ENCODE peak calls at places on chromosomes 4 and X, in eight cellular contexts. One of them, this sample, is unnamed.

GRCh38 chr4:3241905-3242304 is 7.1 kb upstream of the MSANTD1 start:
- DNase-seq in activated CD4-positive, alpha-beta T cell treated with anti-CD3 and anti-CD28 coated beads for 48 hours: no peak
- DNase-seq in GM12865: no peak
- DNase-seq in mammary epithelial cell: no peak
- DNase-seq in ascending aorta: no peak
- DNase-seq in nephron progenitor cell: no peak
- DNase-seq in right lobe of liver: no peak
- DNase-seq in NCI-H1105: no peak
- DNase-seq in this sample: no peak

GRCh38 chr4:164438321-164438720 is 315.6 kb upstream of the SMIM31 start:
- DNase-seq in activated CD4-positive, alpha-beta T cell treated with anti-CD3 and anti-CD28 coated beads for 48 hours: no peak
- DNase-seq in GM12865: no peak
- DNase-seq in mammary epithelial cell: peak; percentile 66
- DNase-seq in ascending aorta: no peak
- DNase-seq in nephron progenitor cell: no peak
- DNase-seq in right lobe of liver: no peak
- DNase-seq in NCI-H1105: no peak
- DNase-seq in this sample: no peak

GRCh38 chr4:139889194-139889762 is 223.7 kb downstream of the MGST2 start:
- DNase-seq in activated CD4-positive, alpha-beta T cell treated with anti-CD3 and anti-CD28 coated beads for 48 hours: peak; percentile 17
- DNase-seq in GM12865: no peak
- DNase-seq in mammary epithelial cell: peak; percentile 91
- DNase-seq in ascending aorta: no peak
- DNase-seq in nephron progenitor cell: no peak
- DNase-seq in right lobe of liver: no peak
- DNase-seq in NCI-H1105: no peak
- DNase-seq in this sample: no peak

GRCh38 chr4:84767163-84767562 is 184.2 kb downstream of the CDS1 start:
- DNase-seq in activated CD4-positive, alpha-beta T cell treated with anti-CD3 and anti-CD28 coated beads for 48 hours: no peak
- DNase-seq in GM12865: peak; percentile 42
- DNase-seq in mammary epithelial cell: no peak
- DNase-seq in ascending aorta: no peak
- DNase-seq in nephron progenitor cell: no peak
- DNase-seq in right lobe of liver: no peak
- DNase-seq in NCI-H1105: no peak
- DNase-seq in this sample: no peak

GRCh38 chrX:39211501-39211900 is 410.2 kb downstream of the MID1IP1 start:
- DNase-seq in activated CD4-positive, alpha-beta T cell treated with anti-CD3 and anti-CD28 coated beads for 48 hours: no peak
- DNase-seq in GM12865: no peak
- DNase-seq in mammary epithelial cell: no peak
- DNase-seq in ascending aorta: no peak
- DNase-seq in nephron progenitor cell: no peak
- DNase-seq in right lobe of liver: no peak
- DNase-seq in NCI-H1105: no peak
- DNase-seq in this sample: no peak

GRCh38 chrX:100895365-100896075 is 21.4 kb upstream of the NOX1 start:
- DNase-seq in activated CD4-positive, alpha-beta T cell treated with anti-CD3 and anti-CD28 coated beads for 48 hours: peak; percentile 24
- DNase-seq in GM12865: peak; percentile 51
- DNase-seq in mammary epithelial cell: peak; percentile 93
- DNase-seq in ascending aorta: no peak
- DNase-seq in nephron progenitor cell: peak; percentile 3
- DNase-seq in right lobe of liver: no peak
- DNase-seq in NCI-H1105: peak; percentile 12
- DNase-seq in this sample: no peak

GRCh38 chrX:49844622-49845021 is 15.5 kb downstream of the PAGE4 start:
- DNase-seq in activated CD4-positive, alpha-beta T cell treated with anti-CD3 and anti-CD28 coated beads for 48 hours: no peak
- DNase-seq in GM12865: no peak
- DNase-seq in mammary epithelial cell: no peak
- DNase-seq in ascending aorta: no peak
- DNase-seq in nephron progenitor cell: no peak
- DNase-seq in right lobe of liver: no peak
- DNase-seq in NCI-H1105: peak; percentile 54
- DNase-seq in this sample: no peak

GRCh38 chr4:2445130-2445529 is 23.8 kb upstream of the RNF4 start:
- DNase-seq in activated CD4-positive, alpha-beta T cell treated with anti-CD3 and anti-CD28 coated beads for 48 hours: no peak
- DNase-seq in GM12865: no peak
- DNase-seq in mammary epithelial cell: no peak
- DNase-seq in ascending aorta: no peak
- DNase-seq in nephron progenitor cell: no peak
- DNase-seq in right lobe of liver: no peak
- DNase-seq in NCI-H1105: no peak
- DNase-seq in this sample: no peak

GRCh38 chr4:6960154-6960553 is 50.5 kb downstream of the TBC1D14 start:
- DNase-seq in activated CD4-positive, alpha-beta T cell treated with anti-CD3 and anti-CD28 coated beads for 48 hours: no peak
- DNase-seq in GM12865: no peak
- DNase-seq in mammary epithelial cell: no peak
- DNase-seq in ascending aorta: no peak
- DNase-seq in nephron progenitor cell: no peak
- DNase-seq in right lobe of liver: peak; percentile 25
- DNase-seq in NCI-H1105: no peak
- DNase-seq in this sample: no peak

GRCh38 chrX:54044877-54045328 is 630 bp upstream of the PHF8 start:
- DNase-seq in activated CD4-positive, alpha-beta T cell treated with anti-CD3 and anti-CD28 coated beads for 48 hours: no peak
- DNase-seq in GM12865: no peak
- DNase-seq in mammary epithelial cell: no peak
- DNase-seq in ascending aorta: no peak
- DNase-seq in nephron progenitor cell: no peak
- DNase-seq in right lobe of liver: no peak
- DNase-seq in NCI-H1105: no peak
- DNase-seq in this sample: no peak

GRCh38 chr4:56937262-56937661 is 29.6 kb downstream of the REST start:
- DNase-seq in activated CD4-positive, alpha-beta T cell treated with anti-CD3 and anti-CD28 coated beads for 48 hours: no peak
- DNase-seq in GM12865: no peak
- DNase-seq in mammary epithelial cell: peak; percentile 84
- DNase-seq in ascending aorta: no peak
- DNase-seq in nephron progenitor cell: no peak
- DNase-seq in right lobe of liver: no peak
- DNase-seq in NCI-H1105: no peak
- DNase-seq in this sample: no peak

GRCh38 chr4:1195894-1196401 is 23.6 kb upstream of the SPON2 start:
- DNase-seq in activated CD4-positive, alpha-beta T cell treated with anti-CD3 and anti-CD28 coated beads for 48 hours: no peak
- DNase-seq in GM12865: peak; percentile 0
- DNase-seq in mammary epithelial cell: no peak
- DNase-seq in ascending aorta: no peak
- DNase-seq in nephron progenitor cell: no peak
- DNase-seq in right lobe of liver: no peak
- DNase-seq in NCI-H1105: no peak
- DNase-seq in this sample: peak; percentile 43